ENCODE peak calls at places on chromosomes 4 and X, in six cellular contexts. One of them, this sample, is unnamed.

GRCh38 chr4:140152015-140152703 is 1.8 kb downstream of the MAML3 start:
- DNase-seq in upper lobe of left lung: peak; percentile 92
- DNase-seq in uterus: peak; percentile 68
- DNase-seq in heart left ventricle: peak; percentile 76
- DNase-seq in A549: peak; percentile 61
- DNase-seq in body of pancreas: peak; percentile 80
- DNase-seq in this sample: peak; percentile 82

GRCh38 chrX:106069048-106069447 is 30.5 kb upstream of the SERPINA7 start:
- DNase-seq in body of pancreas: no peak
- DNase-seq in upper lobe of left lung: no peak
- DNase-seq in heart left ventricle: no peak
- DNase-seq in uterus: no peak
- DNase-seq in A549: no peak
- DNase-seq in this sample: no peak

GRCh38 chr4:148061139-148061476 is 329.2 kb downstream of the ARHGAP10 start:
- DNase-seq in A549: no peak
- DNase-seq in body of pancreas: no peak
- DNase-seq in heart left ventricle: no peak
- DNase-seq in upper lobe of left lung: no peak
- DNase-seq in uterus: no peak
- DNase-seq in this sample: no peak

GRCh38 chr4:165398570-165398969 is 19.8 kb downstream of the CPE start:
- DNase-seq in heart left ventricle: no peak
- DNase-seq in A549: peak; percentile 9
- DNase-seq in uterus: no peak
- DNase-seq in body of pancreas: peak; percentile 58
- DNase-seq in upper lobe of left lung: no peak
- DNase-seq in this sample: no peak

GRCh38 chr4:148265627-148266026 is 176.6 kb downstream of the NR3C2 start:
- DNase-seq in uterus: no peak
- DNase-seq in body of pancreas: no peak
- DNase-seq in heart left ventricle: no peak
- DNase-seq in upper lobe of left lung: no peak
- DNase-seq in A549: no peak
- DNase-seq in this sample: no peak

GRCh38 chrX:151359341-151359740 is 37.7 kb upstream of the VMA21 start:
- DNase-seq in uterus: no peak
- DNase-seq in upper lobe of left lung: no peak
- DNase-seq in A549: no peak
- DNase-seq in heart left ventricle: no peak
- DNase-seq in body of pancreas: no peak
- DNase-seq in this sample: no peak

GRCh38 chr4:101356928-101357327 is 9.6 kb upstream of the PPP3CA start:
- DNase-seq in body of pancreas: peak; percentile 78
- DNase-seq in uterus: no peak
- DNase-seq in heart left ventricle: no peak
- DNase-seq in A549: peak; percentile 28
- DNase-seq in upper lobe of left lung: no peak
- DNase-seq in this sample: no peak

GRCh38 chr4:169438057-169438480 is 167.3 kb upstream of the SH3RF1 start:
- DNase-seq in body of pancreas: no peak
- DNase-seq in heart left ventricle: no peak
- DNase-seq in upper lobe of left lung: no peak
- DNase-seq in A549: no peak
- DNase-seq in uterus: no peak
- DNase-seq in this sample: no peak

GRCh38 chr4:7280906-7281305 is 88.6 kb downstream of the SORCS2 start:
- DNase-seq in uterus: no peak
- DNase-seq in heart left ventricle: peak; percentile 28
- DNase-seq in upper lobe of left lung: no peak
- DNase-seq in body of pancreas: no peak
- DNase-seq in A549: no peak
- DNase-seq in this sample: no peak

GRCh38 chr4:84366111-84366510 is 133.0 kb downstream of the NKX6-1 start:
- DNase-seq in A549: no peak
- DNase-seq in body of pancreas: no peak
- DNase-seq in upper lobe of left lung: no peak
- DNase-seq in heart left ventricle: no peak
- DNase-seq in uterus: no peak
- DNase-seq in this sample: no peak

GRCh38 chr4:179750374-179750773 is 2308.1 kb upstream of the AGA start:
- DNase-seq in upper lobe of left lung: no peak
- DNase-seq in A549: no peak
- DNase-seq in uterus: no peak
- DNase-seq in heart left ventricle: no peak
- DNase-seq in body of pancreas: no peak
- DNase-seq in this sample: no peak

GRCh38 chr4:71266090-71266794 is 72.6 kb upstream of the SLC4A4 start:
- DNase-seq in upper lobe of left lung: no peak
- DNase-seq in heart left ventricle: no peak
- DNase-seq in A549: no peak
- DNase-seq in body of pancreas: no peak
- DNase-seq in uterus: no peak
- DNase-seq in this sample: no peak

GRCh38 chrX:22742174-22742573 is 257.6 kb upstream of the DDX53 start:
- DNase-seq in A549: no peak
- DNase-seq in body of pancreas: no peak
- DNase-seq in uterus: no peak
- DNase-seq in heart left ventricle: no peak
- DNase-seq in upper lobe of left lung: no peak
- DNase-seq in this sample: no peak

GRCh38 chr4:160611181-160611580 is 1508.3 kb downstream of the RAPGEF2 start:
- DNase-seq in upper lobe of left lung: no peak
- DNase-seq in heart left ventricle: no peak
- DNase-seq in uterus: no peak
- DNase-seq in A549: no peak
- DNase-seq in body of pancreas: no peak
- DNase-seq in this sample: no peak

GRCh38 chr4:40419231-40419912 is 84.2 kb downstream of the CHRNA9 start:
- DNase-seq in heart left ventricle: no peak
- DNase-seq in uterus: no peak
- DNase-seq in A549: no peak
- DNase-seq in upper lobe of left lung: no peak
- DNase-seq in body of pancreas: no peak
- DNase-seq in this sample: no peak

GRCh38 chr4:48341776-48342558 is 638 bp downstream of the SLAIN2 start:
- DNase-seq in A549: no peak
- DNase-seq in uterus: peak; percentile 39
- DNase-seq in body of pancreas: peak; percentile 53
- DNase-seq in heart left ventricle: peak; percentile 85
- DNase-seq in upper lobe of left lung: peak; percentile 94
- DNase-seq in this sample: peak; percentile 45

GRCh38 chrX:44675364-44676024 is 132.8 kb upstream of the FUNDC1 start:
- DNase-seq in uterus: peak; percentile 54
- DNase-seq in A549: peak; percentile 26
- DNase-seq in body of pancreas: peak; percentile 23
- DNase-seq in heart left ventricle: no peak
- DNase-seq in upper lobe of left lung: no peak
- DNase-seq in this sample: peak; percentile 48

GRCh38 chrX:29468911-29469494 is 746.4 kb upstream of the MAGEB2 start:
- DNase-seq in body of pancreas: no peak
- DNase-seq in uterus: no peak
- DNase-seq in upper lobe of left lung: no peak
- DNase-seq in heart left ventricle: no peak
- DNase-seq in A549: no peak
- DNase-seq in this sample: no peak

GRCh38 chrX:29470029-29470428 is 745.3 kb upstream of the MAGEB2 start:
- DNase-seq in body of pancreas: no peak
- DNase-seq in heart left ventricle: no peak
- DNase-seq in upper lobe of left lung: no peak
- DNase-seq in uterus: no peak
- DNase-seq in A549: no peak
- DNase-seq in this sample: no peak

GRCh38 chrX:29466441-29466840 is 748.9 kb upstream of the MAGEB2 start:
- DNase-seq in heart left ventricle: no peak
- DNase-seq in body of pancreas: no peak
- DNase-seq in A549: no peak
- DNase-seq in uterus: no peak
- DNase-seq in upper lobe of left lung: no peak
- DNase-seq in this sample: no peak

DNA sequence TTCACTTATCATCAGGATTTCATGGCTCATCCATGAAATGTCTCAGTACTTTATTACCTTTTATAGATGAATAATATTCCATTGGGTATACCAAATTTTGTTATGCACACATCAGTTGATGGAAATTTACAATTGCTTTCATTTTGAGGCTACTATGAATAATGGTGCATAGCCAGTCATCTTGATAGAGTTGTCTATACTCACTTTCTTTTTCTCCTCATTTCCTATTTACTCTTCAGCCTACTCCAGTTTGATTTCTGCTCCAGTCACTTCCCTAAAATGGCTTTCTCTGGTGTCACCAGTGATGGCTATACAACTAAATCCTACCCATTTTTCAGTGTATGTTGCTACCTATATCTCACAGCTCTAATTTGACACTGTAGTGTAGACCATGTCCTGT is 743.5 kb upstream of the MAGEB2 start:
- DNase-seq in A549: no peak
- DNase-seq in uterus: no peak
- DNase-seq in heart left ventricle: no peak
- DNase-seq in body of pancreas: no peak
- DNase-seq in upper lobe of left lung: no peak
- DNase-seq in this sample: no peak
- H3K27ac ChIP-seq in A549: no peak overlapping the region
- H3K27ac ChIP-seq in uterus: no peak overlapping the region
- H3K27ac ChIP-seq in heart left ventricle: no peak overlapping the region
- H3K27ac ChIP-seq in body of pancreas: no peak overlapping the region
- H3K27ac ChIP-seq in upper lobe of left lung: no peak overlapping the region
- H3K27ac ChIP-seq in this sample: no peak overlapping the region

GRCh38 chr4:76897522-76898384 is at the start of gene SOWAHB:
- DNase-seq in uterus: no peak
- DNase-seq in heart left ventricle: peak; percentile 63
- DNase-seq in upper lobe of left lung: peak; percentile 91
- DNase-seq in A549: peak; percentile 10
- DNase-seq in body of pancreas: peak; percentile 95
- DNase-seq in this sample: peak; percentile 13

GRCh38 chr4:76896048-76896447 is 1.9 kb downstream of the SOWAHB start:
- DNase-seq in A549: no peak
- DNase-seq in uterus: no peak
- DNase-seq in upper lobe of left lung: peak; percentile 17
- DNase-seq in heart left ventricle: no peak
- DNase-seq in body of pancreas: no peak
- DNase-seq in this sample: no peak

GRCh38 chr4:76898385-76898692 is 395 bp upstream of the SOWAHB start:
- DNase-seq in heart left ventricle: no peak
- DNase-seq in A549: no peak
- DNase-seq in uterus: no peak
- DNase-seq in upper lobe of left lung: no peak
- DNase-seq in body of pancreas: no peak
- DNase-seq in this sample: no peak

GRCh38 chr4:76895619-76896018 is 2.3 kb downstream of the SOWAHB start:
- DNase-seq in A549: no peak
- DNase-seq in upper lobe of left lung: no peak
- DNase-seq in body of pancreas: no peak
- DNase-seq in heart left ventricle: no peak
- DNase-seq in uterus: no peak
- DNase-seq in this sample: no peak

GRCh38 chr4:76896731-76897521 is 1.0 kb downstream of the SOWAHB start:
- DNase-seq in body of pancreas: peak; percentile 64
- DNase-seq in heart left ventricle: peak; percentile 63
- DNase-seq in upper lobe of left lung: peak; percentile 88
- DNase-seq in A549: peak; percentile 19
- DNase-seq in uterus: no peak
- DNase-seq in this sample: peak; percentile 34
- TF ChIP-seq POLR2A in body of pancreas: peak; percentile 2
- TF ChIP-seq POLR2A in heart left ventricle: no peak
- TF ChIP-seq POLR2A in upper lobe of left lung: no peak
- TF ChIP-seq POLR2A in A549: no peak
- TF ChIP-seq POLR2A in uterus: no peak
- TF ChIP-seq POLR2A in this sample: no peak

GRCh38 chrX:7108995-7109634 is 38.4 kb upstream of the STS start:
- DNase-seq in A549: no peak
- DNase-seq in body of pancreas: no peak
- DNase-seq in uterus: no peak
- DNase-seq in heart left ventricle: no peak
- DNase-seq in upper lobe of left lung: no peak
- DNase-seq in this sample: no peak

GRCh38 chrX:7110821-7111276 is 36.7 kb upstream of the STS start:
- DNase-seq in heart left ventricle: no peak
- DNase-seq in body of pancreas: no peak
- DNase-seq in uterus: no peak
- DNase-seq in upper lobe of left lung: no peak
- DNase-seq in A549: no peak
- DNase-seq in this sample: no peak

GRCh38 chrX:7111518-7111917 is 36.0 kb upstream of the STS start:
- DNase-seq in heart left ventricle: no peak
- DNase-seq in A549: no peak
- DNase-seq in upper lobe of left lung: no peak
- DNase-seq in body of pancreas: no peak
- DNase-seq in uterus: no peak
- DNase-seq in this sample: no peak

GRCh38 chrX:7112071-7112470 is 35.4 kb upstream of the STS start:
- DNase-seq in body of pancreas: no peak
- DNase-seq in A549: no peak
- DNase-seq in heart left ventricle: no peak
- DNase-seq in uterus: no peak
- DNase-seq in upper lobe of left lung: no peak
- DNase-seq in this sample: no peak

DNA sequence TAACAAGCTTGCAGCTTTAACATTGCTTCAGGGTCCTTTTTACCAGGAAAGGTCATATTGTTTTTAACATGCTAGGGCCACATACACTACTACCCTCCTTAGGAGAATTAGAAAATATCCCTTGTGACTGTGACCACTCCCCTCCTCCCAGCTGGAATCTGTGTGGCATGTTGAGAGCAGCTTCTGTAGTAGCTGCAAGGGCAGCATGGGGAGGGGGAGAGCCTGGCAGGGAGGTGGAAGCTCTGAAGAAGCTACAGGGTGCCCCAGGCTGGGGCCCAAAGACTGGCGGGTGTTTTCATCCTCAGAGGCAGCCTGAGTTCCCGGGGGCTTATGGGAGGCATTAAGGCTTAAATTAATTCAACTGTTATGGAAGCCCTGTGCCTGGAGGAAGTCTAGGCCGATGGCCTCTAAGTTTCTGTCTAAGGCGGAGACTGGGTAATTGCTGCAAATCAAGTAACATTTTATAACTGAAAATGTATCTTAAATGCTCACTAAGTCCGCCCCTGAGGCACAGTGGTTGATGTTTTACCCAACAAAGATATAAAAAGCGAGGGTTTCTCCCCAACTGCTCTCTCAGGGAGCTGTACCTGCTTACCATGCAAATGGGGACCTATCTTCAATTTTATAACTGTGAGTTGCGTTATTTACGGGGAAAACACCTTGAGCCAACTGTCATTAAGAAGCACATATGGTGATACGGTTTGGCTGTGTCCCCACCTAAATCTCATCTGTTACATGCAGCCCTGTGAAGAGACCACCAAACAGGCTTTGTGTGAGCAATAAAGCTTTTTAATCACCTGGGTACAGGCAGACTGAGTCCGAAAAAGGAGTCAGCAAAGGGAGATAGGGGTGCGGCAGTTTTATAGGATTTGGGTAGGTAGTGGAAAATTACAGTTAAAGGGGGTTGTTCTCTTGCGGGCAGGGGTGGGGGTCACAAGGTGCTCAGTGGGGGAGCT is 37.4 kb upstream of the STS start:
- DNase-seq in body of pancreas: no peak
- DNase-seq in upper lobe of left lung: no peak
- DNase-seq in uterus: no peak
- DNase-seq in heart left ventricle: no peak
- DNase-seq in A549: no peak
- DNase-seq in this sample: no peak
- H3K4me1 ChIP-seq in body of pancreas: no peaks in the 10 kb centered on the region
- H3K4me1 ChIP-seq in upper lobe of left lung: peaks cover 11% of the 10 kb centered on the region
- H3K4me1 ChIP-seq in uterus: no peaks in the 10 kb centered on the region
- H3K4me1 ChIP-seq in heart left ventricle: peaks cover 7% of the 10 kb centered on the region
- H3K4me1 ChIP-seq in A549: peaks cover 3% of the 10 kb centered on the region
- H3K4me1 ChIP-seq in this sample: no peaks in the 10 kb centered on the region

GRCh38 chrX:49268702-49269009 is 937 bp upstream of the PPP1R3F start:
- DNase-seq in A549: no peak
- DNase-seq in uterus: no peak
- DNase-seq in heart left ventricle: no peak
- DNase-seq in body of pancreas: no peak
- DNase-seq in upper lobe of left lung: no peak
- DNase-seq in this sample: no peak
- H3K27ac ChIP-seq in A549: peak overlapping the region; percentile 78
- H3K27ac ChIP-seq in uterus: peak overlapping the region; percentile 93
- H3K27ac ChIP-seq in heart left ventricle: peak overlapping the region; percentile 90
- H3K27ac ChIP-seq in body of pancreas: peak overlapping the region; percentile 90
- H3K27ac ChIP-seq in upper lobe of left lung: peak overlapping the region; percentile 96
- H3K27ac ChIP-seq in this sample: peak overlapping the region; percentile 92